ENCODE peak calls at places on chromosomes 16 and 17, in six cellular contexts. H is omental fat pad; Q is GF-D8; O is adipocyte; S is activated naive CD8-positive, alpha-beta T cell treated with anti-CD3 and anti-CD28 coated beads, Interleukin-2, amount 50 U/mL, for 24 hours; C is stimulated activated CD4-positive, alpha-beta T cell treated with anti-CD3 and anti-CD28 coated beads, Interleukin-4, amount 100 ng/mL, for 48 hours. W is an unnamed sample.

GRCh38 chr17:74243013-74243755 is 29.8 kb downstream of the TTYH2 start:
- DNase-seq in H (no peak), Q (no peak), S (no peak), C (no peak), O (no peak), W (no peak)

GRCh38 chr16:48123104-48123788 is 32.5 kb downstream of the ABCC12 start:
- DNase-seq in H (no peak), Q (no peak), C (peak), O (peak), S (peak), W (peak)

GRCh38 chr16:31108035-31108793 is at the start of gene BCKDK:
- DNase-seq in S (peak), O (peak), H (no peak), Q (peak), C (peak), W (peak)

GRCh38 chr16:27729516-27730304 is 179.8 kb downstream of the KATNIP start:
- DNase-seq in Q (peak), O (no peak), C (no peak), S (no peak), H (no peak), W (peak)

GRCh38 chr16:3317315-3317999 is 12.2 kb downstream of the ZNF75A start:
- DNase-seq in O (peak), Q (no peak), H (no peak), C (no peak), S (no peak), W (no peak)

GRCh38 chr17:80649672-80650338 is 105.2 kb downstream of the RPTOR start:
- DNase-seq in O (peak), Q (no peak), H (no peak), S (peak), C (peak), W (peak)

GRCh38 chr17:28533091-28533670 is 19.2 kb downstream of the UNC119 start:
- DNase-seq in Q (no peak), C (no peak), H (no peak), O (no peak), S (no peak), W (peak)

GRCh38 chr16:69073181-69073669 is 32.2 kb upstream of the HAS3 start:
- DNase-seq in O (peak), H (no peak), S (no peak), Q (no peak), C (no peak), W (peak)

GRCh38 chr16:31099860-31100638 is 5.5 kb upstream of the VKORC1 start:
- DNase-seq in Q (no peak), C (no peak), H (no peak), S (no peak), O (no peak), W (no peak)

GRCh38 chr17:20095366-20096080 is 86.4 kb downstream of the SPECC1 start:
- DNase-seq in O (peak), Q (no peak), H (no peak), C (no peak), S (no peak), W (no peak)

GRCh38 chr17:78476149-78476548 is 97.7 kb downstream of the PGS1 start:
- DNase-seq in Q (no peak), C (no peak), O (no peak), S (no peak), H (no peak), W (no peak)

GRCh38 chr17:3979276-3979583 is 15.0 kb upstream of the ATP2A3 start:
- DNase-seq in H (no peak), Q (no peak), S (no peak), O (no peak), C (no peak), W (no peak)

GRCh38 chr16:54929090-54930033 is 1.3 kb upstream of the IRX5 start:
- DNase-seq in Q (peak), H (peak), O (peak), C (peak), S (peak), W (peak)

GRCh38 chr16:57540906-57541753 is 1.3 kb upstream of the ADGRG5 start:
- DNase-seq in O (no peak), S (no peak), C (no peak), H (peak), Q (no peak), W (no peak)

GRCh38 chr17:62008294-62008693 is 56.8 kb downstream of the MED13 start:
- DNase-seq in H (no peak), C (no peak), S (no peak), Q (no peak), O (no peak), W (no peak)

GRCh38 chr17:81365148-81365600 is 30.1 kb upstream of the BAHCC1 start:
- DNase-seq in C (no peak), S (peak), Q (no peak), O (peak), H (no peak), W (no peak)

GRCh38 chr17:74190154-74190553 is 13.3 kb upstream of the RPL38 start:
- DNase-seq in O (peak), C (no peak), H (no peak), Q (no peak), S (no peak), W (no peak)

GRCh38 chr16:66515543-66516171 is 34.3 kb downstream of the TK2 start:
- DNase-seq in O (peak), C (no peak), Q (no peak), H (no peak), S (no peak), W (peak)

W was measured in MG63.